ENCODE peak calls at places on chromosomes 1 and 21, in four cellular contexts. V, O, W and J are unnamed samples.

GRCh38 chr1:62271932-62272728 is 47.1 kb downstream of the KANK4 start:
- DNase-seq in W (no peak), O (no peak), V (peak), J (no peak)

GRCh38 chr1:34547043-34547674 is 207.7 kb upstream of the GJB5 start:
- DNase-seq in W (no peak), V (no peak), O (no peak), J (no peak)

GRCh38 chr1:58819719-58820118 is 35.9 kb upstream of the JUN start:
- DNase-seq in W (peak), O (no peak), V (no peak), J (no peak)

GRCh38 chr1:21871943-21872342 is 59.9 kb downstream of the LDLRAD2 start:
- DNase-seq in W (no peak), O (no peak), V (no peak), J (no peak)

GRCh38 chr1:203906932-203907331 is 45.5 kb downstream of the SNRPE start:
- DNase-seq in W (peak), V (no peak), O (peak), J (no peak)

GRCh38 chr1:159960721-159961381 is 6.8 kb upstream of the SLAMF9 start:
- DNase-seq in O (no peak), V (no peak), W (peak), J (no peak)

GRCh38 chr1:240027059-240027462 is 64.6 kb upstream of the FMN2 start:
- DNase-seq in W (peak), V (peak), O (peak), J (peak)

GRCh38 chr1:23984417-23985186 is 4.5 kb upstream of the SRSF10 start:
- DNase-seq in W (peak), O (no peak), V (no peak), J (no peak)

GRCh38 chr21:34885636-34886553 is 163.2 kb downstream of the RUNX1 start:
- DNase-seq in V (peak), W (no peak), O (no peak), J (no peak)

DNA sequence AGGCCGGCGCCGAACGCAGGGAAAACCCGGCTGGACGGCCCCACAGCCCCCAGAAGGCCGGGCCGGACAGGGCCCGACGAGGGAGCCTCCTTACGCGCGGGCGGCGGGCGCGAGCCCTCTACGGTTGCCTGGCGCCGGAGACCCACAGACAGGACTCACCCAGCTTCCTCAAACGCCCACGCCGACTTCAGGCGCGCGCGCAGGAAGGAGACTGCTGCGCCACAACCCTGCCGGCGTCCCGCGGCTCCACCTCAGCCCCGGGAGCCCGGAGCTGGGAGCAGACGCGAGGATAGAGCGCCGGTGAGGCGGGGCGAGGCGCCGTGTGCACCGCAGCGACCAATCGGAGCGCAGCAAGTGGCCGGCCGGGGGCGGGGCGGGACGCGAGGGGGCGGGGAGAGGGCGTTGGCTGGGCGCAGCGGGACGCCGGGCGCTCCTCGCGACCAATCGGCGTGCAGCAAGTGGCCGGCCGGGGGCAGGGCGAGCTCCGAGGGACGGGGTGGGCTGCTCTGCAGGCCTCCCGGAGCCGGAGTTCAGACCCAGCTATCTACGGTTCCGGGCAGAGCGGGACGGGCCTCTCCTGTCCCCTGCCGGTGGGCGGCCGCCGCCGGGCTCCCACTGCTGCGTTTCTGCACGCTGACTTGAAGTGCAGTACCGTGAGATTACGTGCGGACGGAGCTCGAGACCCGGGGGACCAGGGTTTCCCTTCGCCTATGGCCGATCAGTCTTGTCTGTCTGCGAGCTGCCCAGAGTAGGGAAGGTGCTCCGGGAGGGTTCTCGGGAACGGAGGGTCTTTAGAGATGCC is at the start of gene TMEM50B:
- DNase-seq in W (peak), O (peak), V (peak), J (peak)
- TF ChIP-seq CTCF in W (peak), O (no peak), V (peak), J (peak)

GRCh38 chr1:53535846-53536245 is 76.6 kb downstream of the DMRTB1 start:
- DNase-seq in O (no peak), V (no peak), W (peak), J (no peak)
- TF ChIP-seq CTCF in O (no peak), V (no peak), W (no peak), J (no peak)

DNA sequence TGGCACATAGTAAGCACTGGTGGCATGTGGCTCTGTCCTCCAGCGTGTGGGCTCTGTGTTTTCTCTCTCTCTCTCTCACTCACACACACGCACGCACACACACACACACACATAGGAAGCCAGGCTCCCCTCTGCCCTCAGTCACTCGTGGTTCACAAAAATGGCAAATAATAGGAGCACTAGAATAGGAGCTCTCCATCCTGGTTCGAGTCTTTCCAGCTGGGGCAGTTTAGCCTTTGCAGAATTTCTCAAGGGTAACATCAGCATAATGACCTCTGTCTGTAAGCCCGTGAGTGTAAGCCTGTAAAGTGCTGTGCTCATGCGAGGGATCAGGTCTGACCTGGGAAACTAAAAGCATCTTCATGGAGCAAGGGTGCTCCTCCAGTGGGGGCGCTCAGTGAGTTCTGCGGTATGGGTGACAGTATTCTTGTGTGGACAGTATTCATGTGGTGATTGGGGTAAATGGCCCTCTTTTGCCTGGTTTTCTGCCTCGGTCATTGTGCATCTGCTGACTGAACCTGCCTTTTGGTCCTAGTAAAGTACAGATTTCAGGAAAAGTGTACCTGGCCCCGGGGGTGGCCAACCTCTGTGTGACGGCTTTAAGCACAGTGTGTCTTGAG is 839 bp upstream of the ZC3H12A start:
- DNase-seq in V (peak), O (no peak), W (no peak), J (no peak)
- TF ChIP-seq CTCF in V (no peak), O (peak), W (peak), J (no peak)

GRCh38 chr1:16905112-16905855 is 9.5 kb downstream of the RNU1-2 start:
- DNase-seq in W (peak), V (peak), O (peak), J (no peak)
- TF ChIP-seq CTCF in W (no peak), V (no peak), O (no peak), J (no peak)

DNA sequence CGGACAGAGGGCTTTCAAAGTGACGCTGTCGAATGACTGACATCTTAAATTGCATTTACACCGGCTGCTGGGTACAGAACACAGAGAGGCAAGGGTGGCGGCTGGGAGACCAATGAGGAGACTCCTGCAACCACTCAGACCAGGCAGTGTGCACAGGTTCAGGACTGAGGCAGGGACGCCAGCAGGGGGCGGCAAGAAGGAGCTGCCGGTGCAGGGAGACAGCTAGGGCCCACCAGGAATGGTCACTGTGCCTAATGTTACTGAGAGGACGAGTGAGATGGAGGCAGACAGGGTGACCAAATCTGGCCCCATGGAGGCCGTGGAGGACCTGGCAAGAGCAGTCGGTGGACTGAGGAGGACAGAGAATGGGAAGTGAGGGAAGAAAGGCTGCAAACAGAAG is 23.5 kb downstream of the GLIS1 start:
- DNase-seq in W (peak), O (no peak), V (peak), J (peak)
- TF ChIP-seq CTCF in W (peak), O (peak), V (peak), J (peak)

DNA sequence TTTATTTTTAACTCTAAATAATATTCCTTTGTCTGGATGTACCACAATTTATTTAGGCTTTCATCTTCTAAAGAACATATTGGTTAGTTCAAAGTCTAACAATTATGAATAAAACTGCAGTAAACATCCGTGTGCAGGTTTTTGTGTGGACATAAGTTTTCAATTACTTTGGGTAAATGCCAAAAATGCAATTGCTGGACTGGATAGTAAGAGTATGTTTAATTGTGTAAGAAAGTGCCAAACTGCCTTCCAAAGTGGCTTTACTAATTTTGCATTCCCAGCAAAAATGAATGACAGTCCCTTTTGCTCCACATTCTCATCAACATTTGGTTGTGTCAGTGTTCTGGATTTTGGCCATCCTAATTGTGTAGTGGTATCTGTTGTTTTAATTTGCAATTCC is 113.8 kb downstream of the DPYD start:
- DNase-seq in O (no peak), V (no peak), W (no peak), J (no peak)
- TF ChIP-seq CTCF in O (no peak), V (no peak), W (no peak), J (no peak)

GRCh38 chr1:205633421-205633976 is 1.7 kb upstream of the ELK4 start:
- DNase-seq in W (peak), V (no peak), O (no peak), J (no peak)
- TF ChIP-seq CTCF in W (no peak), V (no peak), O (no peak), J (no peak)

DNA sequence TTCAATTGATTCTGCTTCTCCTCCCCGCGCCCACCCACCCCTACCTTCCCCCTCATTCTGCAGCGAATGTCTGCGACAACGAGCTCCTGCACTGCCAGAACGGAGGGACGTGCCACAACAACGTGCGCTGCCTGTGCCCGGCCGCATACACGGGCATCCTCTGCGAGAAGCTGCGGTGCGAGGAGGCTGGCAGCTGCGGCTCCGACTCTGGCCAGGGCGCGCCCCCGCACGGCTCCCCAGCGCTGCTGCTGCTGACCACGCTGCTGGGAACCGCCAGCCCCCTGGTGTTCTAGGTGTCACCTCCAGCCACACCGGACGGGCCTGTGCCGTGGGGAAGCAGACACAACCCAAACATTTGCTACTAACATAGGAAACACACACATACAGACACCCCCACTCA is 339.7 kb downstream of the NTNG1 start:
- DNase-seq in O (no peak), W (no peak), V (peak), J (no peak)
- TF ChIP-seq CTCF in O (no peak), W (peak), V (peak), J (no peak)

GRCh38 chr1:155057788-155058211 is 5.7 kb upstream of the EFNA4 start:
- DNase-seq in W (no peak), V (no peak), O (no peak), J (no peak)
- TF ChIP-seq CTCF in W (no peak), V (no peak), O (no peak), J (no peak)

GRCh38 chr1:161484613-161485012 is 20.6 kb upstream of the FCGR2A start:
- DNase-seq in W (no peak), O (no peak), V (no peak), J (no peak)
- TF ChIP-seq CTCF in W (peak), O (no peak), V (no peak), J (peak)